ENCODE peak calls at places on chromosomes 11 and 22, in five cellular contexts. K is mucosa of descending colon; Z is SK-N-SH; E is stimulated activated CD4-positive, alpha-beta T cell treated with anti-CD3 and anti-CD28 coated beads, Interleukin-1b, Interleukin-23, amount 100 ng/mL, for 48 hours; U is central memory CD4-positive, alpha-beta T cell. O is an unnamed sample.

GRCh38 chr11:17388609-17389204 is at the start of gene KCNJ11:
- DNase-seq in U (no peak), E (no peak), Z (no peak), K (peak), O (peak)

GRCh38 chr11:121650520-121651266 is 197.9 kb upstream of the SORL1-AS1 start:
- DNase-seq in U (peak), E (peak), K (no peak), Z (no peak), O (no peak)

GRCh38 chr11:34305095-34305692 is 52.6 kb downstream of the ABTB2 start:
- DNase-seq in E (no peak), U (no peak), Z (no peak), K (no peak), O (no peak)

GRCh38 chr11:92129811-92130210 is 94.8 kb upstream of the FAT3 start:
- DNase-seq in E (no peak), U (no peak), Z (no peak), K (no peak), O (no peak)

GRCh38 chr11:10310301-10310841 is 5.5 kb downstream of the ADM start:
- DNase-seq in E (no peak), K (no peak), Z (no peak), U (no peak), O (no peak)

GRCh38 chr11:30313580-30313979 is 9.3 kb upstream of the ARL14EP start:
- DNase-seq in E (no peak), Z (no peak), U (no peak), K (no peak), O (no peak)

GRCh38 chr11:118908931-118909618 is 16.7 kb downstream of the BCL9L start:
- DNase-seq in K (peak), Z (peak), E (no peak), U (no peak), O (no peak)

GRCh38 chr11:79168530-79169110 is 272.2 kb downstream of the TENM4 start:
- DNase-seq in E (no peak), U (no peak), Z (no peak), K (no peak), O (no peak)

GRCh38 chr11:14075118-14075601 is 112.6 kb downstream of the SPON1 start:
- DNase-seq in K (no peak), U (peak), Z (no peak), E (peak), O (no peak)

GRCh38 chr11:19187880-19188279 is 13.9 kb downstream of the CSRP3 start:
- DNase-seq in Z (no peak), E (no peak), U (no peak), K (no peak), O (no peak)

GRCh38 chr22:36701166-36701713 is 2.3 kb downstream of the CACNG2 start:
- DNase-seq in K (no peak), Z (peak), U (no peak), E (no peak), O (no peak)

GRCh38 chr11:81237139-81237538 is 1496.5 kb downstream of the FAM181B start:
- DNase-seq in Z (peak), E (no peak), K (peak), U (no peak), O (no peak)

GRCh38 chr22:45891471-45891995 is 85.4 kb downstream of the WNT7B start:
- DNase-seq in K (no peak), Z (no peak), E (no peak), U (no peak), O (no peak)

GRCh38 chr11:3146612-3147256 is 18.4 kb downstream of the OSBPL5 start:
- DNase-seq in E (no peak), U (no peak), K (no peak), Z (peak), O (no peak)

GRCh38 chr11:61697093-61697492 is 16.9 kb downstream of the DAGLA start:
- DNase-seq in Z (no peak), K (no peak), E (no peak), U (no peak), O (no peak)

GRCh38 chr22:21710156-21710555 is 25.4 kb downstream of the YPEL1 start:
- DNase-seq in U (no peak), K (no peak), Z (no peak), E (no peak), O (no peak)

GRCh38 chr11:24264868-24265267 is 232.0 kb upstream of the LUZP2 start:
- DNase-seq in Z (no peak), K (no peak), E (no peak), U (no peak), O (no peak)

GRCh38 chr22:33879796-33880195 is 40.5 kb downstream of the LARGE1 start:
- DNase-seq in K (no peak), E (no peak), U (no peak), Z (no peak), O (no peak)

O was measured in progenitor cell of endocrine pancreas.